ENCODE peak calls at places on chromosome 15, in five cellular contexts. X is stimulated activated CD4-positive, alpha-beta T cell treated with anti-CD3 and anti-CD28 coated beads, Interleukin-1b, Interleukin-23, amount 100 ng/mL, for 24 hours; K is GOT3; G is NCI-H774; J is skeletal muscle cell. I is an unnamed sample.

GRCh38 chr15:100291106-100291505 is 50.7 kb downstream of the ADAMTS17 start:
- DNase-seq in X (no peak), K (no peak), G (no peak), J (no peak), I (no peak)

GRCh38 chr15:35784745-35785144 is 238.8 kb upstream of the DPH6 start:
- DNase-seq in X (no peak), K (no peak), G (peak; percentile 60), J (no peak), I (no peak)

GRCh38 chr15:98650871-98651481 is 2.6 kb downstream of the IGF1R start:
- DNase-seq in X (no peak), K (no peak), G (no peak), J (no peak), I (no peak)

GRCh38 chr15:42728562-42728961 is 8.4 kb downstream of the CDAN1 start:
- DNase-seq in X (no peak), K (no peak), G (no peak), J (no peak), I (no peak)

GRCh38 chr15:63483521-63484371 is 20.6 kb upstream of the USP3 start:
- DNase-seq in X (no peak), K (no peak), G (no peak), J (no peak), I (no peak)

GRCh38 chr15:63968700-63969099 is 77.6 kb downstream of the DAPK2 start:
- DNase-seq in X (no peak), K (no peak), G (peak; percentile 26), J (no peak), I (no peak)

GRCh38 chr15:38490231-38490630 is 36.3 kb downstream of the FAM98B start:
- DNase-seq in X (no peak), K (no peak), G (no peak), J (no peak), I (no peak)

GRCh38 chr15:59685737-59686297 is 3.3 kb downstream of the BNIP2 start:
- DNase-seq in X (no peak), K (no peak), G (no peak), J (no peak), I (no peak)

GRCh38 chr15:63157891-63158431 is 684 bp upstream of the RPS27L start:
- DNase-seq in X (no peak), K (peak; percentile 8), G (peak; percentile 16), J (peak; percentile 53), I (no peak)

GRCh38 chr15:100107606-100108225 is 234.1 kb downstream of the ADAMTS17 start:
- DNase-seq in X (no peak), K (no peak), G (no peak), J (no peak), I (no peak)

GRCh38 chr15:73631915-73632669 is 1.1 kb downstream of the NPTN start:
- DNase-seq in X (no peak), K (no peak), G (no peak), J (no peak), I (no peak)

GRCh38 chr15:35005933-35006332 is 17.8 kb upstream of the ZNF770 start:
- DNase-seq in X (no peak), K (no peak), G (no peak), J (no peak), I (no peak)

GRCh38 chr15:84611631-84612030 is 10.8 kb downstream of the ZSCAN2 start:
- DNase-seq in X (no peak), K (no peak), G (no peak), J (no peak), I (no peak)